ENCODE peak calls at places on chromosomes 2 and 18, in four cellular contexts. N is ovary, U is IMR-90, H is AG10803. E is an unnamed sample.

GRCh38 chr2:153715218-153715617 is 156.5 kb upstream of the GALNT13 start:
- DNase-seq in U (no peak), H (no peak), N (no peak), E (no peak)

GRCh38 chr2:98308068-98308467 is 38.2 kb upstream of the CNGA3 start:
- DNase-seq in H (peak; percentile 23), U (peak; percentile 2), N (no peak), E (no peak)

GRCh38 chr2:45944075-45944474 is 292.6 kb downstream of the PRKCE start:
- DNase-seq in N (no peak), U (peak; percentile 81), H (peak; percentile 65), E (no peak)

GRCh38 chr2:57890462-57890861 is 156.1 kb upstream of the VRK2 start:
- DNase-seq in H (peak; percentile 52), N (no peak), U (peak; percentile 61), E (no peak)

GRCh38 chr18:7755753-7756475 is 188.8 kb downstream of the PTPRM start:
- DNase-seq in N (no peak), U (peak; percentile 31), H (peak; percentile 31), E (no peak)

GRCh38 chr2:47559079-47559684 is 156.2 kb downstream of the MSH2 start:
- DNase-seq in U (peak; percentile 41), N (no peak), H (no peak), E (no peak)

GRCh38 chr2:221999702-222000101 is 299.1 kb downstream of the PAX3 start:
- DNase-seq in H (peak; percentile 28), U (peak; percentile 91), N (no peak), E (no peak)

GRCh38 chr2:19559596-19560240 is 201.3 kb upstream of the OSR1 start:
- DNase-seq in U (no peak), N (no peak), H (no peak), E (no peak)

GRCh38 chr2:233794128-233794658 is 16.1 kb downstream of the MROH2A start:
- DNase-seq in H (no peak), U (no peak), N (no peak), E (peak; percentile 13)

GRCh38 chr18:67525328-67526110 is 9.0 kb upstream of the DSEL start:
- DNase-seq in U (peak; percentile 99), H (peak; percentile 99), N (peak; percentile 71), E (peak; percentile 68)

GRCh38 chr18:79095216-79095615 is 26.0 kb downstream of the ATP9B start:
- DNase-seq in U (no peak), N (no peak), H (no peak), E (no peak)

GRCh38 chr2:84908948-84909713 is 3.7 kb downstream of the TMSB10 start:
- DNase-seq in H (no peak), U (no peak), N (no peak), E (peak; percentile 9)

GRCh38 chr18:67265464-67266245 is 250.9 kb downstream of the DSEL start:
- DNase-seq in N (no peak), H (peak; percentile 79), U (peak; percentile 79), E (no peak)

GRCh38 chr2:69957970-69958369 is 3.5 kb downstream of the ASPRV1 start:
- DNase-seq in N (no peak), U (peak; percentile 60), H (no peak), E (no peak)

GRCh38 chr2:118667964-118668363 is 179.5 kb downstream of the EN1 start:
- DNase-seq in U (peak; percentile 79), N (no peak), H (peak; percentile 91), E (no peak)

GRCh38 chr2:65128297-65129190 is 1.4 kb downstream of the RAB1A start:
- DNase-seq in U (peak; percentile 45), N (no peak), H (peak; percentile 76), E (peak; percentile 38)

GRCh38 chr2:119212139-119212800 is 11.4 kb upstream of the STEAP3 start:
- DNase-seq in U (no peak), N (peak; percentile 44), H (no peak), E (peak; percentile 51)

GRCh38 chr18:57806201-57806890 is 3.2 kb upstream of the ATP8B1 start:
- DNase-seq in U (no peak), H (no peak), N (no peak), E (no peak)

GRCh38 chr2:165539985-165540384 is 70.5 kb downstream of the CSRNP3 start:
- DNase-seq in N (no peak), U (no peak), H (no peak), E (no peak)

GRCh38 chr2:165274698-165275097 is 35.5 kb downstream of the SCN2A start:
- DNase-seq in H (peak; percentile 5), U (no peak), N (peak; percentile 57), E (peak; percentile 21)

GRCh38 chr2:125185691-125186270 is 1160.7 kb downstream of the CNTNAP5 start:
- DNase-seq in H (no peak), U (no peak), N (no peak), E (peak; percentile 18)

GRCh38 chr2:208042041-208042440 is 16.7 kb upstream of the PLEKHM3 start:
- DNase-seq in N (no peak), H (peak; percentile 28), U (peak; percentile 78), E (no peak)

GRCh38 chr2:164495491-164496223 is 125.6 kb downstream of the GRB14 start:
- DNase-seq in H (peak; percentile 65), N (no peak), U (peak; percentile 43), E (no peak)

GRCh38 chr18:24499814-24500601 is 39.6 kb downstream of the HRH4 start:
- DNase-seq in N (no peak), H (peak; percentile 77), U (peak; percentile 50), E (no peak)

GRCh38 chr2:152581360-152581759 is 135.9 kb downstream of the PRPF40A start:
- DNase-seq in U (no peak), N (no peak), H (no peak), E (no peak)

GRCh38 chr18:33957705-33958104 is 267.0 kb downstream of the NOL4 start:
- DNase-seq in U (no peak), H (no peak), N (no peak), E (no peak)

GRCh38 chr2:200616193-200616592 is 30.4 kb downstream of the AOX1 start:
- DNase-seq in H (no peak), U (no peak), N (peak; percentile 34), E (peak; percentile 43)

GRCh38 chr2:230262246-230262645 is 36.7 kb downstream of the SP140 start:
- DNase-seq in N (no peak), U (no peak), H (no peak), E (no peak)

GRCh38 chr2:219542931-219543595 is 546 bp downstream of the CHPF start:
- DNase-seq in U (peak; percentile 16), N (no peak), H (peak; percentile 25), E (peak; percentile 41)

GRCh38 chr2:61471905-61472805 is 1.3 kb upstream of the USP34 start:
- DNase-seq in N (no peak), U (peak; percentile 29), H (peak; percentile 16), E (peak; percentile 44)

GRCh38 chr2:147551331-147551730 is 293.5 kb upstream of the ACVR2A start:
- DNase-seq in U (no peak), H (peak; percentile 54), N (no peak), E (no peak)

GRCh38 chr2:71721362-71721665 is 268.0 kb downstream of the DYSF start:
- DNase-seq in H (peak; percentile 57), U (no peak), N (no peak), E (no peak)

GRCh38 chr18:79662051-79662450 is 17.6 kb upstream of the CTDP1 start:
- DNase-seq in N (no peak), U (no peak), H (no peak), E (no peak)

GRCh38 chr2:234595829-234596228 is 98.9 kb upstream of the ARL4C start:
- DNase-seq in H (peak; percentile 85), N (no peak), U (peak; percentile 97), E (no peak)

GRCh38 chr2:141142025-141142424 is 988.8 kb downstream of the LRP1B start:
- DNase-seq in U (no peak), H (no peak), N (no peak), E (no peak)

GRCh38 chr2:235497096-235497495 is 3.3 kb downstream of the AGAP1 start:
- DNase-seq in U (no peak), N (no peak), H (no peak), E (no peak)

GRCh38 chr18:79519751-79520472 is 124.2 kb downstream of the NFATC1 start:
- DNase-seq in U (peak; percentile 38), H (no peak), N (peak; percentile 32), E (peak; percentile 26)

GRCh38 chr2:56364902-56365301 is 181.1 kb downstream of the CCDC85A start:
- DNase-seq in U (no peak), H (no peak), N (no peak), E (no peak)

DNA sequence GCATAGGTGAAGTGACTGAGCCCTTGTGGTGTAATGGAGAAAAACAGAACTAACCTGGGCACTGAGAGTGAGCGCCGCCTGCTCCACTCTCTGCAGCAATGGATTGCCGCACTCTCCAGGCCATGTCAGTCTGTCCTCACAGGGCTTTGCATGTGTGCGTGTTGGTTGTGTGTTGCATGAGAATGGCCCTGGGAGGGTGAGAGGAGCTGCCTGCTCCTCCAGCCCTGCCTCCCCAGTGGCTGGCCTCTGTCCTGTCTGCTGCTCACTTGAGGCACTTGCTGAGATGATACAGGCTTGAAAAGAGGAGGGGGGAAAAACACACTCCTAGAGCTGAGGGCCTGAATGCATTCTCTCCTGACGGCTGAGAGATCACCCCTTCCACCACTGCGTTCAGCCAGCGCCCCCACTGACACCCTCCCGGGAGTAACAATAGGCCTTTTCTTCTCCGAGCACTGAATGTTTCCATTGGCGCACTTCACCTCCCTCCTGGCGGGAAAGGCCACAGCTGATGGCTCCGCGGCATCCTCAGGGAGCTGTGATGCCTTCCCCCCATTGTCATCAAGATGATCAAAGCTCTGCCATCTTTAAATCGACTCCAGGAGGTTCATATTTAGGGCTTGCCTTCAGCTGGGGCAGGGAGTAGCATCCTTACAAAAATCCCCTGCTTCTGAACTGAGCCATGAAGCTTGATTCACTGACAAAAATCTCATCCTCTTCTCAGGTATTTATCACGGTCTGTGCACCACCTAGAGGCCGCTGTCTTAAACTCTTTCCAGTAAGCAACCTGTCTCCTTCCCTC is 49.9 kb upstream of the DAPL1 start:
- DNase-seq in N (peak; percentile 67), U (peak; percentile 74), H (peak; percentile 66), E (peak; percentile 81)
- TF ChIP-seq CTCF in N (no peak), U (peak; percentile 68), H (peak; percentile 68), E (peak; percentile 36)

GRCh38 chr2:157185828-157186227 is 71.7 kb upstream of the GALNT5 start:
- DNase-seq in U (peak; percentile 74), H (peak; percentile 24), N (no peak), E (no peak)
- TF ChIP-seq CTCF in U (peak; percentile 49), H (peak; percentile 22), N (no peak), E (no peak)

DNA sequence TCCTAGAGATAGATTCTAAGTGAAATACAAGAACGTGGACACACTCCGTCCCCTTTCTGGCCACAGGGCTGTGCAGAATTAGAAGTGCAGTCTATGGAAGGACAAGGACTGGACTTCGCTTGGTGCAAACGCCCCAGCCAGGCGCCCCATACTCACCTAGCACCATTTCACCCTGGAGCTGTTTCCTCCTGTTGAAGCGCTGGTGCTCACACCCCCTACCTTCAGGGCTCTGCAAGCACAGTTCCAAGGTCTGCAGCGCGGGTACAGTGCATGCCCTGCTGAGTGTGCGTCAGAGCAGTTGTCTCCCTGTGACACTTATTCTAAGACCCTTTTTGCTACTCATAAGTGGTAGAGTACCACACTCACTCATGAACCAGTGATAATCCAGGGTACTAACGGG is 3.0 kb downstream of the HPCAL1 start:
- DNase-seq in H (no peak), U (no peak), N (no peak), E (peak; percentile 71)
- TF ChIP-seq CTCF in H (no peak), U (no peak), N (no peak), E (peak; percentile 13)

GRCh38 chr2:135473567-135473966 is 57.5 kb downstream of the ZRANB3 start:
- DNase-seq in N (no peak), U (peak; percentile 8), H (peak; percentile 19), E (peak; percentile 25)
- TF ChIP-seq CTCF in N (no peak), U (peak; percentile 49), H (peak; percentile 54), E (peak; percentile 25)